ENCODE peak calls at places on chromosomes 16 and 17, in seven cellular contexts. O is brain microvascular endothelial cell, Z is lower lobe of right lung, W is tibial nerve, U is A549, K is heart left ventricle, T is ovary. J is an unnamed sample.

GRCh38 chr16:3346041-3346440 is 9.6 kb upstream of the OR2C1 start:
- DNase-seq in O (no peak), Z (no peak), W (no peak), U (no peak), K (no peak), T (no peak), J (no peak)

GRCh38 chr16:68331879-68332410 is 21.1 kb downstream of the PRMT7 start:
- DNase-seq in O (peak), Z (no peak), W (no peak), U (no peak), K (no peak), T (no peak), J (no peak)

GRCh38 chr17:39943702-39944392 is 16.3 kb downstream of the LRRC3C start:
- DNase-seq in O (no peak), Z (peak), W (no peak), U (no peak), K (no peak), T (no peak), J (no peak)

GRCh38 chr16:54244061-54244886 is 42.3 kb downstream of the IRX3 start:
- DNase-seq in O (no peak), Z (no peak), W (no peak), U (no peak), K (no peak), T (no peak), J (no peak)

GRCh38 chr16:4870138-4870671 is 22.9 kb downstream of the UBN1 start:
- DNase-seq in O (no peak), Z (peak), W (no peak), U (no peak), K (no peak), T (no peak), J (no peak)

GRCh38 chr16:64250866-64251265 is 871.0 kb downstream of the CDH11 start:
- DNase-seq in O (peak), Z (no peak), W (no peak), U (no peak), K (no peak), T (no peak), J (no peak)

GRCh38 chr17:79192503-79193500 is 118.2 kb downstream of the ENGASE start:
- DNase-seq in O (peak), Z (no peak), W (no peak), U (no peak), K (peak), T (no peak), J (no peak)

GRCh38 chr17:418421-418751 is 65.8 kb upstream of the RPH3AL start:
- DNase-seq in O (no peak), Z (no peak), W (no peak), U (no peak), K (no peak), T (no peak), J (no peak)

GRCh38 chr16:15946257-15947044 is 3.0 kb upstream of the ABCC1 start:
- DNase-seq in O (peak), Z (no peak), W (no peak), U (peak), K (no peak), T (no peak), J (no peak)

GRCh38 chr17:4068918-4069317 is 73.9 kb downstream of the ZZEF1 start:
- DNase-seq in O (no peak), Z (no peak), W (no peak), U (no peak), K (no peak), T (no peak), J (no peak)

GRCh38 chr17:78677303-78678219 is 100.4 kb upstream of the DNAH17 start:
- DNase-seq in O (no peak), Z (no peak), W (no peak), U (peak), K (no peak), T (no peak), J (no peak)

GRCh38 chr16:67800252-67801046 is 5.9 kb downstream of the RANBP10 start:
- DNase-seq in O (peak), Z (no peak), W (no peak), U (no peak), K (peak), T (no peak), J (no peak)

GRCh38 chr17:2852729-2853110 is 56.5 kb downstream of the RAP1GAP2 start:
- DNase-seq in O (no peak), Z (no peak), W (no peak), U (no peak), K (no peak), T (no peak), J (no peak)

GRCh38 chr17:81459224-81459623 is 53.4 kb downstream of the ACTG1 start:
- DNase-seq in O (no peak), Z (no peak), W (no peak), U (no peak), K (peak), T (no peak), J (no peak)

GRCh38 chr17:14156689-14157088 is 80.0 kb downstream of the CDRT15 start:
- DNase-seq in O (no peak), Z (no peak), W (no peak), U (no peak), K (no peak), T (no peak), J (no peak)

GRCh38 chr16:65956100-65956499 is 410.4 kb upstream of the CDH5 start:
- DNase-seq in O (no peak), Z (no peak), W (no peak), U (no peak), K (no peak), T (no peak), J (no peak)

GRCh38 chr16:64590516-64590915 is 531.3 kb downstream of the CDH11 start:
- DNase-seq in O (peak), Z (no peak), W (no peak), U (peak), K (no peak), T (no peak), J (no peak)

GRCh38 chr17:82849076-82849945 is 9.5 kb upstream of the ZNF750 start:
- DNase-seq in O (no peak), Z (no peak), W (no peak), U (no peak), K (no peak), T (peak), J (no peak)

GRCh38 chr17:51097708-51098446 is 22.8 kb downstream of the SPAG9 start:
- DNase-seq in O (no peak), Z (no peak), W (no peak), U (no peak), K (no peak), T (no peak), J (no peak)

GRCh38 chr17:57993471-57994365 is 5.7 kb upstream of the VEZF1 start:
- DNase-seq in O (no peak), Z (no peak), W (no peak), U (no peak), K (no peak), T (no peak), J (no peak)

GRCh38 chr16:29807426-29808218 is 1.3 kb downstream of the MAZ start:
- DNase-seq in O (peak), Z (peak), W (peak), U (peak), K (peak), T (peak), J (peak)

GRCh38 chr17:8392274-8392673 is 5.4 kb downstream of the RNF222 start:
- DNase-seq in O (no peak), Z (no peak), W (no peak), U (no peak), K (no peak), T (no peak), J (no peak)
- H3K27ac ChIP-seq in O (no peak), Z (no peak), W (no peak), U (no peak), K (no peak), T (no peak), J (no peak)

DNA sequence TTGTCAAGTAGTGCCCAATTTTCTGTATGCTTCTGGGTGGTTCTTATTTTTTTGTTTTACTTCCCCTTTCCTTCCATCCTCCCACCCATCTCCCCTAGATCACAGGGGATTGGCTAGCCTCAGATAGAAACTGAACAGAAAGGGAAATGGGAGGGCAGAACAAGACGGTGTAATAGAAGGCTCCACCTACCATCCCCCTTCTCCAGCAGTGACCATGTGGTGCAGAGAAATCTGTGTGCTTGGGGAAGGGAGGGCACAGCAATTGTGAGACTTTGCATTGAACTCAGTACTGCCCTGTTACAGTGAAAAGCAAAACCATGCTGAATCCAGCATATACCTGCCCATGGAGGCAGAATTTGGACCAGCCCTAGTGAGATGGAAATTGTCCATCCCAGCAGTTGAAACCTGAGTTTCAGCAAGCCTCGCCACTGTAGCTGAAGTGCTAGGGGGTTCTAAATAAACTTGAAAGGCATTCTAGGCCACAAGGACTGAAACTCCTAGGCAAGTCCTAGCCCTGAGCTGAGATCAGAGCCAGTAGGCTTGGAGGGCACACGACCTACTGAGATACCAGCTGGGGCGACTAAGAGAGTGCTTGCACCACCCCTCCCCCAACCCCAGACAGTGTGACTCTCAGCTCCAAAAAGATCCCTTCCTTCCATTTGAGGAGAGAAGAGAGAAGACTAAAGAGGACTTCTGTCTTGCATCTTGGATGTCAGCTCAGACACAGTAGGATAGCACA is 5.2 kb downstream of the SLFN11 start:
- DNase-seq in O (no peak), Z (no peak), W (no peak), U (no peak), K (no peak), T (no peak), J (no peak)
- H3K27ac ChIP-seq in O (no peak), Z (no peak), W (no peak), U (no peak), K (no peak), T (no peak), J (no peak)

GRCh38 chr16:87847467-87847784 is 21.9 kb downstream of the SLC7A5 start:
- DNase-seq in O (no peak), Z (no peak), W (no peak), U (no peak), K (no peak), T (no peak), J (no peak)
- H3K27ac ChIP-seq in O (no peak), Z (no peak), W (peak), U (peak), K (no peak), T (no peak), J (no peak)

DNA sequence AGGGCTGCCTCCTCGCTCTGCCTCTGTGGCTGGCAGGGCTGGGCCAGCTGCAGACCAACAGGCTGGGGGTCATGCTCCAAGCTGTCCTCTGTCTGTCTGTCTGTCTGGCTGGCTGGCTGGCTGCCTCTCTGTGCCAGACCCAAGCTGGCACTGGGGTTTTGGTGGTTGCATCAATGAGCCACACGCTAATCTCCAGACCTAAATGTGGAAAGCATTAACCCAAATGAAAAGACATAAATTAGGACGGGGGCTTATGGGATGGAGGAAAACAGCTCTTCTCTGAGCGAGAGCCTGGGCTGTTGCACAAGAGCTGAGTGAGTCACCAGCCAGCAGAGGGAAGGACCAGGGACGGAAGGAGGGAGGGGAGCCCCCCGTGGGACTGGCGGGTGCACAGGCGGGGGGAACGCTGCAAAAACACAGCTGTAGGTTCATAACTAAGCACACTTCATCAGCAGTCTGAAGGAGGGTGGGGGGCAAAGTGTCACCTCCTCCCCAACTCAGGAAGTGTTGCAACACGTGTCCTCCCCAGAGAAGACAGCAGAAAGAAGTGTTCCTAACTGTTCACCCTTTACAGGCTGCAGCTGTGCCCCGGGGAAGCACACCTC is 83.4 kb downstream of the GAS7 start:
- DNase-seq in O (peak), Z (peak), W (peak), U (peak), K (peak), T (peak), J (peak)
- H3K27ac ChIP-seq in O (peak), Z (peak), W (peak), U (peak), K (peak), T (peak), J (peak)